ENCODE peak calls at places on chromosomes 11 and 22, in ten cellular contexts. One of them, this sample, is unnamed.

GRCh38 chr11:28690746-28691145 is 582.6 kb downstream of the METTL15 start:
- DNase-seq in sigmoid colon: no peak
- DNase-seq in upper lobe of left lung: no peak
- DNase-seq in transverse colon: no peak
- DNase-seq in A549: no peak
- DNase-seq in stomach: no peak
- DNase-seq in ovary: no peak
- DNase-seq in esophagus muscularis mucosa: no peak
- DNase-seq in H1: no peak
- DNase-seq in HepG2: no peak
- DNase-seq in this sample: no peak

GRCh38 chr11:106998126-106998525 is 20.1 kb downstream of the GUCY1A2 start:
- DNase-seq in sigmoid colon: no peak
- DNase-seq in upper lobe of left lung: no peak
- DNase-seq in transverse colon: no peak
- DNase-seq in A549: no peak
- DNase-seq in stomach: no peak
- DNase-seq in ovary: no peak
- DNase-seq in esophagus muscularis mucosa: no peak
- DNase-seq in H1: no peak
- DNase-seq in HepG2: no peak
- DNase-seq in this sample: no peak

GRCh38 chr11:106101797-106102196 is 24.3 kb downstream of the AASDHPPT start:
- DNase-seq in sigmoid colon: no peak
- DNase-seq in upper lobe of left lung: no peak
- DNase-seq in transverse colon: no peak
- DNase-seq in A549: peak; percentile 4
- DNase-seq in stomach: no peak
- DNase-seq in ovary: no peak
- DNase-seq in esophagus muscularis mucosa: no peak
- DNase-seq in H1: no peak
- DNase-seq in HepG2: no peak
- DNase-seq in this sample: no peak

GRCh38 chr11:11155962-11156815 is 196.9 kb downstream of the CSNK2A3 start:
- DNase-seq in sigmoid colon: no peak
- DNase-seq in upper lobe of left lung: peak; percentile 49
- DNase-seq in transverse colon: no peak
- DNase-seq in A549: peak; percentile 9
- DNase-seq in stomach: no peak
- DNase-seq in ovary: no peak
- DNase-seq in esophagus muscularis mucosa: peak; percentile 89
- DNase-seq in H1: peak; percentile 95
- DNase-seq in HepG2: no peak
- DNase-seq in this sample: no peak

GRCh38 chr11:78037056-78037455 is 14.0 kb upstream of the KCTD14 start:
- DNase-seq in sigmoid colon: no peak
- DNase-seq in upper lobe of left lung: peak; percentile 62
- DNase-seq in transverse colon: peak; percentile 71
- DNase-seq in A549: no peak
- DNase-seq in stomach: peak; percentile 89
- DNase-seq in ovary: no peak
- DNase-seq in esophagus muscularis mucosa: no peak
- DNase-seq in H1: no peak
- DNase-seq in HepG2: peak; percentile 58
- DNase-seq in this sample: no peak

GRCh38 chr22:27880778-27881394 is 38.2 kb downstream of the PITPNB start:
- DNase-seq in sigmoid colon: no peak
- DNase-seq in upper lobe of left lung: no peak
- DNase-seq in transverse colon: no peak
- DNase-seq in A549: peak; percentile 52
- DNase-seq in stomach: no peak
- DNase-seq in ovary: peak; percentile 70
- DNase-seq in esophagus muscularis mucosa: no peak
- DNase-seq in H1: no peak
- DNase-seq in HepG2: peak; percentile 56
- DNase-seq in this sample: peak; percentile 87

GRCh38 chr11:69049490-69049867 is 747 bp downstream of the TPCN2 start:
- DNase-seq in sigmoid colon: no peak
- DNase-seq in upper lobe of left lung: peak; percentile 84
- DNase-seq in transverse colon: no peak
- DNase-seq in A549: no peak
- DNase-seq in stomach: no peak
- DNase-seq in ovary: no peak
- DNase-seq in esophagus muscularis mucosa: no peak
- DNase-seq in H1: no peak
- DNase-seq in HepG2: no peak
- DNase-seq in this sample: no peak

GRCh38 chr11:22432331-22433065 is 94.3 kb downstream of the SLC17A6 start:
- DNase-seq in sigmoid colon: no peak
- DNase-seq in upper lobe of left lung: peak; percentile 54
- DNase-seq in transverse colon: no peak
- DNase-seq in A549: no peak
- DNase-seq in stomach: no peak
- DNase-seq in ovary: peak; percentile 34
- DNase-seq in esophagus muscularis mucosa: no peak
- DNase-seq in H1: peak; percentile 69
- DNase-seq in HepG2: no peak
- DNase-seq in this sample: peak; percentile 17

DNA sequence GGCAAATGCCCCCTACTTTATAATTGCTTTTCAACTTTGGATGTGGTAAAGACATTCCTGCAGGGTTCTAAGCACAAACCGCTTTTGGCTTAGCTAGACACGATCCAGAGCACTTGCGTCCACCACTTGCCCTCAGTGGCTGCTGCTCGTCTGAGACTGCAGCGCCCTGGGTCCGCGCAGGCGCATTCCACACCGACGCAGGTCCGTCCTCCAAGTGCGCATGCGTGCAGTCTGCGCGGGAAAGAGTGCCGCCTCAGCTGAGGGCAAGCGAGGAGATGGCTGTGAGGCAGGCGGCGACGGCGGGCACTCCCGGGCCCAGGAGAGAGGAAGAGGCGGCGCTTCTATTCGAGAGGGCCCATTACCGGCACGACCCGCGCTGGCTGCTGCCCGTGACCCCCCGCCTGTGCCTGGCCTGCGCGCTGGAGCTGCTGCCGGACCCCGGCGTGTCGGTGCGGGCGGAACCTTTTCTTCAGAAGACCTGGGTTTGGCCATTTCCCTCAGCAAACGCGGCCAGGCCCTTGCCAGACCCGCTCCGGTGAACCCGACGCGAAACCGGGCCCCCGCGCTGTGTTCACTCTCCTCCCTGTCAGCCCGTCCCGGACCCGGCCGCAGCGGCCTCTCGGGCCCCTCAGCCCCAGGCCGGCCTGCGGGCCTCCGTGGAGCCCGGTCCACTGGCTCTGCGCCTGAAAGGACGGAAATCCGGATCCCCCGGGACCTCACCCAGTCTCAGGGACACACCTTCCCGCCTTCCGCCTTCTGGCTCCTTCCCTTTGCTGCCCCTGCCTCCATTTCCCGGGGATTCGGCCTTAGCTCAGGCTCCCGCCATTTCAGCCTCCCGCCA is at the start of gene MEI1:
- DNase-seq in sigmoid colon: peak; percentile 91
- DNase-seq in upper lobe of left lung: peak; percentile 95
- DNase-seq in transverse colon: peak; percentile 85
- DNase-seq in A549: peak; percentile 25
- DNase-seq in stomach: peak; percentile 90
- DNase-seq in ovary: peak; percentile 84
- DNase-seq in esophagus muscularis mucosa: no peak
- DNase-seq in H1: peak; percentile 75
- DNase-seq in HepG2: no peak
- DNase-seq in this sample: peak; percentile 64
- TF ChIP-seq EP300 in sigmoid colon: no peak
- TF ChIP-seq EP300 in upper lobe of left lung: no peak
- TF ChIP-seq EP300 in transverse colon: no peak
- TF ChIP-seq EP300 in A549: no peak
- TF ChIP-seq EP300 in stomach: no peak
- TF ChIP-seq EP300 in ovary: no peak
- TF ChIP-seq EP300 in esophagus muscularis mucosa: no peak
- TF ChIP-seq EP300 in H1: no peak
- TF ChIP-seq EP300 in HepG2: no peak
- TF ChIP-seq EP300 in this sample: no peak

GRCh38 chr11:66324626-66325025 is 7.8 kb upstream of the CD248 start:
- DNase-seq in sigmoid colon: no peak
- DNase-seq in upper lobe of left lung: peak; percentile 77
- DNase-seq in transverse colon: no peak
- DNase-seq in A549: no peak
- DNase-seq in stomach: no peak
- DNase-seq in ovary: peak; percentile 15
- DNase-seq in esophagus muscularis mucosa: no peak
- DNase-seq in H1: no peak
- DNase-seq in HepG2: no peak
- DNase-seq in this sample: no peak
- H3K27ac ChIP-seq in sigmoid colon: no peak overlapping the region
- H3K27ac ChIP-seq in upper lobe of left lung: no peak overlapping the region
- H3K27ac ChIP-seq in transverse colon: no peak overlapping the region
- H3K27ac ChIP-seq in A549: peak overlapping the region; percentile 88
- H3K27ac ChIP-seq in stomach: no peak overlapping the region
- H3K27ac ChIP-seq in ovary: no peak overlapping the region
- H3K27ac ChIP-seq in esophagus muscularis mucosa: no peak overlapping the region
- H3K27ac ChIP-seq in H1: no peak overlapping the region
- H3K27ac ChIP-seq in HepG2: no peak overlapping the region
- H3K27ac ChIP-seq in this sample: no peak overlapping the region

GRCh38 chr11:134393638-134394037 is 18.4 kb downstream of the B3GAT1 start:
- DNase-seq in sigmoid colon: no peak
- DNase-seq in upper lobe of left lung: no peak
- DNase-seq in transverse colon: peak; percentile 33
- DNase-seq in A549: peak; percentile 5
- DNase-seq in stomach: peak; percentile 49
- DNase-seq in ovary: no peak
- DNase-seq in esophagus muscularis mucosa: no peak
- DNase-seq in H1: no peak
- DNase-seq in HepG2: peak; percentile 13
- DNase-seq in this sample: no peak
- TF ChIP-seq EP300 in sigmoid colon: no peak
- TF ChIP-seq EP300 in upper lobe of left lung: no peak
- TF ChIP-seq EP300 in transverse colon: no peak
- TF ChIP-seq EP300 in A549: no peak
- TF ChIP-seq EP300 in stomach: no peak
- TF ChIP-seq EP300 in ovary: no peak
- TF ChIP-seq EP300 in esophagus muscularis mucosa: no peak
- TF ChIP-seq EP300 in H1: no peak
- TF ChIP-seq EP300 in HepG2: no peak
- TF ChIP-seq EP300 in this sample: no peak

DNA sequence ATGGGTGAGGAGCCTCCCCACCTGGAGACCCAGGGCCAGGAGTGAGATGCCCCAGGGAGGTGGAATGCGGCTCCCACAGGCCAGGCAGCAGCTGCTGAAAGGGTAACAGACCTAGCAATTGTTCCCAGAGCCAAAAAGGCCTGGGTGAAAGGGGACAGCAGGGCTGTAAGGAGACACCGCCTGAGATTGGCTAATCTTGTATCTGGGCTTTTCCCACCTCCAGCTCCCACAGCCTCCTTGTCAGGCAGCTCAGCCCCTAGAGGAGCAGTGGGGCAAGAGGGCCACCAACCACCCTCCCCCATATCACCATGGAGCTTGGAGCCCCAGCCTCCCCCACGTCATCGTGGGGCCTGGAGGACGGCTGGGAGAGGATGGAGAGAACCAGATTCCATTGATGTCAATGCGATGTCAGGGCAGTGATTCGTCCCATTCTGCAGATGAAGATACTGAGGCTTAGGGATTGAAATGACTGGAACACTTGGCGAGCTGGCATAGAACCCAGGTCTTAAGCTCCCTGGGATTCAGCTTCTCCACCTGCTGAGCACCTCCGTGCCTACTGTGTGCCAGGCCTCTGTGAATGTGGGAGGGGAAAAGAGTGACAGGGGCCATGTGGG is 2.9 kb upstream of the MGAT3 start:
- DNase-seq in sigmoid colon: no peak
- DNase-seq in upper lobe of left lung: no peak
- DNase-seq in transverse colon: no peak
- DNase-seq in A549: no peak
- DNase-seq in stomach: no peak
- DNase-seq in ovary: no peak
- DNase-seq in esophagus muscularis mucosa: no peak
- DNase-seq in H1: no peak
- DNase-seq in HepG2: no peak
- DNase-seq in this sample: no peak
- H3K27ac ChIP-seq in sigmoid colon: no peak overlapping the region
- H3K27ac ChIP-seq in upper lobe of left lung: no peak overlapping the region
- H3K27ac ChIP-seq in transverse colon: no peak overlapping the region
- H3K27ac ChIP-seq in A549: no peak overlapping the region
- H3K27ac ChIP-seq in stomach: peak overlapping the region; percentile 72
- H3K27ac ChIP-seq in ovary: no peak overlapping the region
- H3K27ac ChIP-seq in esophagus muscularis mucosa: no peak overlapping the region
- H3K27ac ChIP-seq in H1: no peak overlapping the region
- H3K27ac ChIP-seq in HepG2: no peak overlapping the region
- H3K27ac ChIP-seq in this sample: peak overlapping the region; percentile 56

GRCh38 chr22:36201630-36202312 is at the start of gene APOL4:
- DNase-seq in sigmoid colon: peak; percentile 88
- DNase-seq in upper lobe of left lung: peak; percentile 11
- DNase-seq in transverse colon: peak; percentile 66
- DNase-seq in A549: no peak
- DNase-seq in stomach: peak; percentile 70
- DNase-seq in ovary: peak; percentile 86
- DNase-seq in esophagus muscularis mucosa: no peak
- DNase-seq in H1: no peak
- DNase-seq in HepG2: no peak
- DNase-seq in this sample: peak; percentile 69
- TF ChIP-seq EP300 in sigmoid colon: no peak
- TF ChIP-seq EP300 in upper lobe of left lung: no peak
- TF ChIP-seq EP300 in transverse colon: no peak
- TF ChIP-seq EP300 in A549: no peak
- TF ChIP-seq EP300 in stomach: peak; percentile 26
- TF ChIP-seq EP300 in ovary: no peak
- TF ChIP-seq EP300 in esophagus muscularis mucosa: no peak
- TF ChIP-seq EP300 in H1: no peak
- TF ChIP-seq EP300 in HepG2: no peak
- TF ChIP-seq EP300 in this sample: peak; percentile 59